ENCODE peak calls at places on chromosome 11, in seven cellular contexts. One of them, this sample, is unnamed.

GRCh38 chr11:58928082-58928574 is 11.2 kb upstream of the GLYATL1 start:
- DNase-seq in testis: no peak
- DNase-seq in CD8-positive, alpha-beta memory T cell: no peak
- DNase-seq in neuronal stem cell: peak; percentile 30
- DNase-seq in pancreas: no peak
- DNase-seq in upper lobe of right lung: no peak
- DNase-seq in mesendoderm: peak; percentile 33
- DNase-seq in this sample: no peak

GRCh38 chr11:45150943-45151342 is 4.5 kb downstream of the PRDM11 start:
- DNase-seq in mesendoderm: no peak
- DNase-seq in CD8-positive, alpha-beta memory T cell: no peak
- DNase-seq in neuronal stem cell: no peak
- DNase-seq in pancreas: peak; percentile 7
- DNase-seq in upper lobe of right lung: no peak
- DNase-seq in testis: peak; percentile 10
- DNase-seq in this sample: no peak

GRCh38 chr11:74749965-74750296 is 1.3 kb downstream of the RNF169 start:
- DNase-seq in CD8-positive, alpha-beta memory T cell: no peak
- DNase-seq in upper lobe of right lung: no peak
- DNase-seq in neuronal stem cell: no peak
- DNase-seq in mesendoderm: no peak
- DNase-seq in testis: no peak
- DNase-seq in pancreas: no peak
- DNase-seq in this sample: no peak

GRCh38 chr11:134818531-134818930 is 406.5 kb upstream of the B3GAT1 start:
- DNase-seq in neuronal stem cell: no peak
- DNase-seq in testis: no peak
- DNase-seq in CD8-positive, alpha-beta memory T cell: no peak
- DNase-seq in mesendoderm: peak; percentile 95
- DNase-seq in pancreas: no peak
- DNase-seq in upper lobe of right lung: no peak
- DNase-seq in this sample: no peak

GRCh38 chr11:44955019-44955738 is 4.5 kb upstream of the TP53I11 start:
- DNase-seq in mesendoderm: peak; percentile 85
- DNase-seq in neuronal stem cell: no peak
- DNase-seq in pancreas: peak; percentile 43
- DNase-seq in upper lobe of right lung: peak; percentile 79
- DNase-seq in testis: peak; percentile 31
- DNase-seq in CD8-positive, alpha-beta memory T cell: no peak
- DNase-seq in this sample: peak; percentile 81

GRCh38 chr11:86537541-86538222 is 134.7 kb downstream of the ME3 start:
- DNase-seq in pancreas: no peak
- DNase-seq in neuronal stem cell: no peak
- DNase-seq in CD8-positive, alpha-beta memory T cell: no peak
- DNase-seq in mesendoderm: peak; percentile 51
- DNase-seq in upper lobe of right lung: no peak
- DNase-seq in testis: no peak
- DNase-seq in this sample: no peak

GRCh38 chr11:47188262-47188661 is 2.0 kb upstream of the PACSIN3 start:
- DNase-seq in pancreas: no peak
- DNase-seq in upper lobe of right lung: no peak
- DNase-seq in CD8-positive, alpha-beta memory T cell: no peak
- DNase-seq in mesendoderm: no peak
- DNase-seq in testis: no peak
- DNase-seq in neuronal stem cell: no peak
- DNase-seq in this sample: no peak

GRCh38 chr11:134207538-134208239 is 16.1 kb downstream of the NCAPD3 start:
- DNase-seq in testis: peak; percentile 67
- DNase-seq in pancreas: peak; percentile 54
- DNase-seq in neuronal stem cell: no peak
- DNase-seq in CD8-positive, alpha-beta memory T cell: peak; percentile 50
- DNase-seq in mesendoderm: peak; percentile 38
- DNase-seq in upper lobe of right lung: no peak
- DNase-seq in this sample: no peak

GRCh38 chr11:108494182-108494581 is 4.0 kb downstream of the POGLUT3 start:
- DNase-seq in pancreas: no peak
- DNase-seq in testis: no peak
- DNase-seq in upper lobe of right lung: no peak
- DNase-seq in mesendoderm: no peak
- DNase-seq in neuronal stem cell: no peak
- DNase-seq in CD8-positive, alpha-beta memory T cell: no peak
- DNase-seq in this sample: no peak

GRCh38 chr11:114587398-114587953 is 8.1 kb downstream of the NXPE4 start:
- DNase-seq in testis: no peak
- DNase-seq in neuronal stem cell: no peak
- DNase-seq in pancreas: no peak
- DNase-seq in CD8-positive, alpha-beta memory T cell: no peak
- DNase-seq in upper lobe of right lung: no peak
- DNase-seq in mesendoderm: peak; percentile 1
- DNase-seq in this sample: no peak

GRCh38 chr11:55714982-55715888 is 53.2 kb downstream of the OR4C6 start:
- DNase-seq in upper lobe of right lung: no peak
- DNase-seq in neuronal stem cell: no peak
- DNase-seq in pancreas: no peak
- DNase-seq in mesendoderm: peak; percentile 18
- DNase-seq in testis: peak; percentile 82
- DNase-seq in CD8-positive, alpha-beta memory T cell: no peak
- DNase-seq in this sample: no peak

GRCh38 chr11:123166095-123166559 is 28.9 kb downstream of the CLMP start:
- DNase-seq in upper lobe of right lung: peak; percentile 71
- DNase-seq in neuronal stem cell: peak; percentile 29
- DNase-seq in CD8-positive, alpha-beta memory T cell: no peak
- DNase-seq in pancreas: no peak
- DNase-seq in testis: peak; percentile 50
- DNase-seq in mesendoderm: peak; percentile 97
- DNase-seq in this sample: no peak

GRCh38 chr11:34354782-34355181 is 3.0 kb downstream of the ABTB2 start:
- DNase-seq in CD8-positive, alpha-beta memory T cell: no peak
- DNase-seq in pancreas: no peak
- DNase-seq in testis: no peak
- DNase-seq in upper lobe of right lung: no peak
- DNase-seq in neuronal stem cell: no peak
- DNase-seq in mesendoderm: no peak
- DNase-seq in this sample: no peak

GRCh38 chr11:123217897-123218296 is 22.8 kb upstream of the CLMP start:
- DNase-seq in mesendoderm: peak; percentile 96
- DNase-seq in neuronal stem cell: no peak
- DNase-seq in upper lobe of right lung: no peak
- DNase-seq in testis: no peak
- DNase-seq in pancreas: no peak
- DNase-seq in CD8-positive, alpha-beta memory T cell: no peak
- DNase-seq in this sample: no peak

GRCh38 chr11:97691061-97691460 is 1301.2 kb downstream of the JRKL start:
- DNase-seq in mesendoderm: no peak
- DNase-seq in upper lobe of right lung: no peak
- DNase-seq in pancreas: no peak
- DNase-seq in CD8-positive, alpha-beta memory T cell: no peak
- DNase-seq in neuronal stem cell: no peak
- DNase-seq in testis: no peak
- DNase-seq in this sample: no peak

GRCh38 chr11:111694851-111695250 is 71.3 kb downstream of the PPP2R1B start:
- DNase-seq in CD8-positive, alpha-beta memory T cell: no peak
- DNase-seq in neuronal stem cell: no peak
- DNase-seq in mesendoderm: no peak
- DNase-seq in upper lobe of right lung: no peak
- DNase-seq in testis: no peak
- DNase-seq in pancreas: no peak
- DNase-seq in this sample: no peak

GRCh38 chr11:88105952-88106351 is 69.3 kb downstream of the RAB38 start:
- DNase-seq in upper lobe of right lung: no peak
- DNase-seq in CD8-positive, alpha-beta memory T cell: no peak
- DNase-seq in neuronal stem cell: no peak
- DNase-seq in testis: no peak
- DNase-seq in pancreas: no peak
- DNase-seq in mesendoderm: no peak
- DNase-seq in this sample: no peak

GRCh38 chr11:692824-693414 is 2.1 kb downstream of the DEAF1 start:
- DNase-seq in testis: no peak
- DNase-seq in CD8-positive, alpha-beta memory T cell: no peak
- DNase-seq in mesendoderm: no peak
- DNase-seq in neuronal stem cell: no peak
- DNase-seq in upper lobe of right lung: no peak
- DNase-seq in pancreas: no peak
- DNase-seq in this sample: no peak

GRCh38 chr11:107017433-107018227 is 646 bp downstream of the GUCY1A2 start:
- DNase-seq in mesendoderm: peak; percentile 88
- DNase-seq in CD8-positive, alpha-beta memory T cell: no peak
- DNase-seq in testis: peak; percentile 74
- DNase-seq in neuronal stem cell: peak; percentile 61
- DNase-seq in upper lobe of right lung: peak; percentile 67
- DNase-seq in pancreas: peak; percentile 55
- DNase-seq in this sample: no peak

GRCh38 chr11:102398297-102398696 is 51.3 kb downstream of the BIRC2 start:
- DNase-seq in testis: no peak
- DNase-seq in CD8-positive, alpha-beta memory T cell: no peak
- DNase-seq in pancreas: no peak
- DNase-seq in neuronal stem cell: no peak
- DNase-seq in mesendoderm: no peak
- DNase-seq in upper lobe of right lung: no peak
- DNase-seq in this sample: no peak

GRCh38 chr11:102401905-102402304 is 50.7 kb downstream of the TMEM123 start:
- DNase-seq in neuronal stem cell: no peak
- DNase-seq in pancreas: no peak
- DNase-seq in CD8-positive, alpha-beta memory T cell: no peak
- DNase-seq in upper lobe of right lung: no peak
- DNase-seq in mesendoderm: no peak
- DNase-seq in testis: no peak
- DNase-seq in this sample: no peak

GRCh38 chr11:102399189-102399588 is 52.2 kb downstream of the BIRC2 start:
- DNase-seq in neuronal stem cell: no peak
- DNase-seq in CD8-positive, alpha-beta memory T cell: no peak
- DNase-seq in pancreas: no peak
- DNase-seq in testis: no peak
- DNase-seq in upper lobe of right lung: no peak
- DNase-seq in mesendoderm: no peak
- DNase-seq in this sample: no peak

GRCh38 chr11:102402556-102402955 is 50.0 kb downstream of the TMEM123 start:
- DNase-seq in pancreas: no peak
- DNase-seq in mesendoderm: no peak
- DNase-seq in CD8-positive, alpha-beta memory T cell: no peak
- DNase-seq in neuronal stem cell: no peak
- DNase-seq in upper lobe of right lung: no peak
- DNase-seq in testis: no peak
- DNase-seq in this sample: no peak

DNA sequence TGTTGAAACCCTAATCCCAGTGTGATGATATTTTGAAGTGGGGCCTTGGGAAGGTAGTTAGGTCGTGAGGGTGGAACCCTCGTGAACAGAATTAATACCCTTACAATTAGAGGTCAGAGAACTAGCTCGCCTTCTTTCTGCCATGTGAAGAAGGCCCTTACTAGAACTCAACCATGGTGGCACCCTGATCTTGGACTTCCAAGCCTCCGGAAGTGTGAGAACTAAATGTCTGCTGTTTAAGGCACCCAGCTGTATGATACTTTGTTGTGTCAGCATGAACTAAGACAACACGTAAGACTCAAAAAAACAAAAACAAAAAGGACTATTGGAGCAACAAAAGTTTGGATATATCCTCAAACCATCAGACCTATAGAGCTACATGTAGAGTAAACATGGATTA is 52.0 kb downstream of the TMEM123 start:
- DNase-seq in testis: no peak
- DNase-seq in neuronal stem cell: no peak
- DNase-seq in upper lobe of right lung: no peak
- DNase-seq in CD8-positive, alpha-beta memory T cell: no peak
- DNase-seq in mesendoderm: no peak
- DNase-seq in pancreas: no peak
- DNase-seq in this sample: no peak
- H3K36me3 ChIP-seq in testis: no peaks in the 10 kb centered on the region
- H3K36me3 ChIP-seq in neuronal stem cell: peaks cover 6% of the 10 kb centered on the region
- H3K36me3 ChIP-seq in upper lobe of right lung: peaks cover 71% of the 10 kb centered on the region
- H3K36me3 ChIP-seq in CD8-positive, alpha-beta memory T cell: peaks cover 25% of the 10 kb centered on the region
- H3K36me3 ChIP-seq in mesendoderm: peaks cover 2% of the 10 kb centered on the region
- H3K36me3 ChIP-seq in pancreas: peaks cover 10% of the 10 kb centered on the region
- H3K36me3 ChIP-seq in this sample: peaks cover 48% of the 10 kb centered on the region

GRCh38 chr11:61652135-61652534 is 28.1 kb upstream of the DAGLA start:
- DNase-seq in upper lobe of right lung: no peak
- DNase-seq in pancreas: no peak
- DNase-seq in mesendoderm: no peak
- DNase-seq in testis: no peak
- DNase-seq in neuronal stem cell: no peak
- DNase-seq in CD8-positive, alpha-beta memory T cell: no peak
- DNase-seq in this sample: no peak
- H3K36me3 ChIP-seq in upper lobe of right lung: no peaks in the 10 kb centered on the region
- H3K36me3 ChIP-seq in pancreas: no peaks in the 10 kb centered on the region
- H3K36me3 ChIP-seq in mesendoderm: no peaks in the 10 kb centered on the region
- H3K36me3 ChIP-seq in testis: no peaks in the 10 kb centered on the region
- H3K36me3 ChIP-seq in neuronal stem cell: no peaks in the 10 kb centered on the region
- H3K36me3 ChIP-seq in CD8-positive, alpha-beta memory T cell: no peaks in the 10 kb centered on the region
- H3K36me3 ChIP-seq in this sample: no peaks in the 10 kb centered on the region

GRCh38 chr11:68772936-68773335 is 21.6 kb upstream of the TESMIN start:
- DNase-seq in testis: no peak
- DNase-seq in CD8-positive, alpha-beta memory T cell: no peak
- DNase-seq in upper lobe of right lung: no peak
- DNase-seq in mesendoderm: no peak
- DNase-seq in pancreas: no peak
- DNase-seq in neuronal stem cell: no peak
- DNase-seq in this sample: no peak

GRCh38 chr11:68774188-68774585 is 22.9 kb upstream of the TESMIN start:
- DNase-seq in pancreas: no peak
- DNase-seq in testis: no peak
- DNase-seq in upper lobe of right lung: no peak
- DNase-seq in mesendoderm: no peak
- DNase-seq in neuronal stem cell: no peak
- DNase-seq in CD8-positive, alpha-beta memory T cell: no peak
- DNase-seq in this sample: no peak

GRCh38 chr11:68767672-68768071 is 16.4 kb upstream of the TESMIN start:
- DNase-seq in pancreas: no peak
- DNase-seq in upper lobe of right lung: no peak
- DNase-seq in CD8-positive, alpha-beta memory T cell: no peak
- DNase-seq in testis: peak; percentile 54
- DNase-seq in neuronal stem cell: no peak
- DNase-seq in mesendoderm: no peak
- DNase-seq in this sample: no peak

GRCh38 chr11:68773521-68774187 is 22.3 kb upstream of the TESMIN start:
- DNase-seq in CD8-positive, alpha-beta memory T cell: no peak
- DNase-seq in testis: peak; percentile 86
- DNase-seq in mesendoderm: no peak
- DNase-seq in upper lobe of right lung: no peak
- DNase-seq in neuronal stem cell: no peak
- DNase-seq in pancreas: no peak
- DNase-seq in this sample: no peak

DNA sequence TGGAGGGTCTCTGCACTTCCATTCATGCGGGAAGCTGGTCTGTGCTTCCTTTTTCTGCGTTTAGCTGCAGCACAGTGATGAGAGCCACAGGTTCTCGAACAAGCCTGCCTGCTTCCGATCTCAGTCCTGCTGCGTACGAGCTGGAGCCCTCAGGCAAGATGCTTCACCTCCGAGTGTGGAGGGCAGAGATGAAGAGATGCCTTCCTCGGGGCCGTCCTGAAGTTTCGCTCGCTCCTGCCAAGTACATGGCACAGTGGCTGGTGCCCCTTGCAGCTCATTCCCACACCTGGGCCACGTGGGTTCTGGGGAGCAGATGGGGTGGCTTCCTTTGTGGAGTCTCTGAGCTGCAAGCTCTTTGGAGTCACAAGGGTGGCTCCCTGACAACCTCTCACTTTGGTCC is 19.5 kb upstream of the TESMIN start:
- DNase-seq in upper lobe of right lung: no peak
- DNase-seq in mesendoderm: no peak
- DNase-seq in pancreas: no peak
- DNase-seq in CD8-positive, alpha-beta memory T cell: no peak
- DNase-seq in testis: no peak
- DNase-seq in neuronal stem cell: no peak
- DNase-seq in this sample: no peak
- H3K36me3 ChIP-seq in upper lobe of right lung: peaks cover 99% of the 10 kb centered on the region
- H3K36me3 ChIP-seq in mesendoderm: peaks cover 2% of the 10 kb centered on the region
- H3K36me3 ChIP-seq in pancreas: peaks cover 27% of the 10 kb centered on the region
- H3K36me3 ChIP-seq in CD8-positive, alpha-beta memory T cell: peaks cover 49% of the 10 kb centered on the region
- H3K36me3 ChIP-seq in testis: no peaks in the 10 kb centered on the region
- H3K36me3 ChIP-seq in neuronal stem cell: no peaks in the 10 kb centered on the region
- H3K36me3 ChIP-seq in this sample: peaks cover 97% of the 10 kb centered on the region

GRCh38 chr11:62599909-62600308 is 1.8 kb downstream of the MTA2 start:
- DNase-seq in upper lobe of right lung: no peak
- DNase-seq in neuronal stem cell: no peak
- DNase-seq in pancreas: no peak
- DNase-seq in CD8-positive, alpha-beta memory T cell: no peak
- DNase-seq in testis: no peak
- DNase-seq in mesendoderm: peak; percentile 31
- DNase-seq in this sample: no peak
- H3K36me3 ChIP-seq in upper lobe of right lung: peaks cover 45% of the 10 kb centered on the region
- H3K36me3 ChIP-seq in neuronal stem cell: peaks cover 39% of the 10 kb centered on the region
- H3K36me3 ChIP-seq in pancreas: peaks cover 29% of the 10 kb centered on the region
- H3K36me3 ChIP-seq in CD8-positive, alpha-beta memory T cell: peaks cover 45% of the 10 kb centered on the region
- H3K36me3 ChIP-seq in testis: no peaks in the 10 kb centered on the region
- H3K36me3 ChIP-seq in mesendoderm: peaks cover 27% of the 10 kb centered on the region
- H3K36me3 ChIP-seq in this sample: peaks cover 39% of the 10 kb centered on the region

This sample was measured in right atrium auricular region.